ENCODE peak calls at places on chromosomes 5 and 9, in seven cellular contexts. O is HT-29; M is posterior cingulate gyrus; D is nephron progenitor cell; Q is NCI-H1436 treated with DMSO at 0.1 percent for 48 hours; H is activated CD4-positive, CD25-positive, alpha-beta regulatory T cell; Y is globus pallidus. L is an unnamed sample.
A peak's percentile ranks its signal among the peaks of the same experiment; 100 is the strongest.

GRCh38 chr9:100473271-100474081 is 527 bp downstream of the TMEFF1 start:
- DNase-seq in O (no peak), M (no peak), D (peak; percentile 74), Q (no peak), H (no peak), Y (peak; percentile 41), L (no peak)

GRCh38 chr5:151215546-151215880 is 8.4 kb downstream of the CCDC69 start:
- DNase-seq in O (no peak), M (no peak), D (no peak), Q (no peak), H (no peak), Y (no peak), L (no peak)

GRCh38 chr9:81609782-81610738 is 79.3 kb downstream of the TLE1 start:
- DNase-seq in O (no peak), M (no peak), D (no peak), Q (no peak), H (no peak), Y (no peak), L (no peak)

GRCh38 chr9:33143241-33143642 is 23.9 kb downstream of the B4GALT1 start:
- DNase-seq in O (no peak), M (no peak), D (no peak), Q (no peak), H (no peak), Y (no peak), L (no peak)

GRCh38 chr5:116032094-116032517 is at the start of gene ARL14EPL:
- DNase-seq in O (peak; percentile 50), M (no peak), D (no peak), Q (no peak), H (no peak), Y (peak; percentile 21), L (no peak)

GRCh38 chr5:109410389-109411174 is 808 bp upstream of the PJA2 start:
- DNase-seq in O (peak; percentile 81), M (peak; percentile 55), D (peak; percentile 79), Q (no peak), H (no peak), Y (peak; percentile 87), L (no peak)

GRCh38 chr9:32915802-32916201 is 85.6 kb downstream of the APTX start:
- DNase-seq in O (no peak), M (no peak), D (no peak), Q (no peak), H (no peak), Y (no peak), L (no peak)

GRCh38 chr5:77129386-77129785 is 42.3 kb upstream of the ZBED3 start:
- DNase-seq in O (peak; percentile 28), M (peak; percentile 39), D (peak; percentile 52), Q (no peak), H (no peak), Y (no peak), L (no peak)

GRCh38 chr5:44046581-44047327 is 342.5 kb downstream of the FGF10 start:
- DNase-seq in O (no peak), M (no peak), D (no peak), Q (no peak), H (no peak), Y (no peak), L (no peak)

GRCh38 chr9:93665566-93666278 is 89.3 kb downstream of the PHF2 start:
- DNase-seq in O (no peak), M (no peak), D (no peak), Q (no peak), H (no peak), Y (no peak), L (peak; percentile 87)

GRCh38 chr5:141637266-141637692 is 482 bp downstream of the RELL2 start:
- DNase-seq in O (no peak), M (no peak), D (peak; percentile 48), Q (no peak), H (peak; percentile 29), Y (no peak), L (no peak)

GRCh38 chr9:17528859-17529258 is 50.0 kb upstream of the SH3GL2 start:
- DNase-seq in O (peak; percentile 34), M (no peak), D (no peak), Q (no peak), H (no peak), Y (peak; percentile 5), L (no peak)

GRCh38 chr5:14880688-14881087 is 9.1 kb upstream of the ANKH start:
- DNase-seq in O (no peak), M (no peak), D (no peak), Q (no peak), H (no peak), Y (no peak), L (no peak)

GRCh38 chr9:113558632-113559502 is 95.3 kb downstream of the RGS3 start:
- DNase-seq in O (no peak), M (peak; percentile 34), D (no peak), Q (no peak), H (no peak), Y (no peak), L (no peak)

GRCh38 chr9:33101104-33101951 is 24.9 kb upstream of the SMU1 start:
- DNase-seq in O (no peak), M (no peak), D (no peak), Q (no peak), H (no peak), Y (no peak), L (no peak)

GRCh38 chr5:4563400-4563799 is 576.7 kb upstream of the ADAMTS16 start:
- DNase-seq in O (peak; percentile 31), M (no peak), D (peak; percentile 40), Q (no peak), H (no peak), Y (no peak), L (no peak)

GRCh38 chr9:98045234-98046160 is 11.0 kb upstream of the NANS start:
- DNase-seq in O (peak; percentile 27), M (no peak), D (no peak), Q (no peak), H (no peak), Y (peak; percentile 22), L (no peak)

GRCh38 chr9:96021616-96022444 is 146.3 kb downstream of the ERCC6L2 start:
- DNase-seq in O (no peak), M (no peak), D (peak; percentile 46), Q (no peak), H (no peak), Y (peak; percentile 33), L (no peak)

GRCh38 chr5:150320048-150320555 is 17.4 kb upstream of the ARSI start:
- DNase-seq in O (no peak), M (peak; percentile 43), D (no peak), Q (no peak), H (no peak), Y (peak; percentile 78), L (no peak)

GRCh38 chr9:79975471-79976316 is 403.9 kb downstream of the TLE4 start:
- DNase-seq in O (no peak), M (no peak), D (peak; percentile 38), Q (no peak), H (no peak), Y (peak; percentile 42), L (no peak)

GRCh38 chr9:20790721-20791120 is 106.7 kb downstream of the FOCAD start:
- DNase-seq in O (no peak), M (no peak), D (no peak), Q (no peak), H (no peak), Y (no peak), L (no peak)

GRCh38 chr5:93123127-93123526 is 457.9 kb downstream of the NR2F1-AS1 start:
- DNase-seq in O (no peak), M (no peak), D (no peak), Q (no peak), H (no peak), Y (no peak), L (no peak)

GRCh38 chr9:12855066-12855465 is 80.2 kb downstream of the LURAP1L start:
- DNase-seq in O (no peak), M (no peak), D (no peak), Q (no peak), H (no peak), Y (no peak), L (no peak)

GRCh38 chr9:37994639-37995347 is 74.2 kb downstream of the SHB start:
- DNase-seq in O (no peak), M (peak; percentile 92), D (no peak), Q (no peak), H (no peak), Y (peak; percentile 99), L (no peak)

GRCh38 chr9:69582544-69583297 is 89.5 kb downstream of the APBA1 start:
- DNase-seq in O (peak; percentile 22), M (no peak), D (no peak), Q (no peak), H (no peak), Y (peak; percentile 24), L (no peak)

GRCh38 chr5:5437227-5438172 is 15.0 kb downstream of the ICE1 start:
- DNase-seq in O (no peak), M (no peak), D (no peak), Q (no peak), H (no peak), Y (no peak), L (no peak)

GRCh38 chr5:172410160-172410559 is 44.2 kb downstream of the SH3PXD2B start:
- DNase-seq in O (no peak), M (no peak), D (no peak), Q (no peak), H (no peak), Y (no peak), L (no peak)

GRCh38 chr5:51380603-51381207 is 2.5 kb upstream of the ISL1 start:
- DNase-seq in O (peak; percentile 82), M (no peak), D (peak; percentile 46), Q (peak; percentile 29), H (no peak), Y (no peak), L (no peak)